ENCODE peak calls at places on chromosome 18, in five cellular contexts. One of them, this sample, is unnamed.

GRCh38 chr18:8337216-8337615 is 272.0 kb upstream of the RAB12 start:
- DNase-seq in lower lobe of right lung: no peak
- DNase-seq in AG10803: no peak
- DNase-seq in brain microvascular endothelial cell: peak; percentile 20
- DNase-seq in neural progenitor cell: no peak
- DNase-seq in this sample: no peak

GRCh38 chr18:11587846-11588245 is 21.6 kb upstream of the SLC35G4 start:
- DNase-seq in brain microvascular endothelial cell: no peak
- DNase-seq in lower lobe of right lung: no peak
- DNase-seq in AG10803: no peak
- DNase-seq in neural progenitor cell: no peak
- DNase-seq in this sample: no peak

GRCh38 chr18:1585881-1586488 is 681.3 kb downstream of the ADCYAP1 start:
- DNase-seq in neural progenitor cell: peak; percentile 50
- DNase-seq in AG10803: peak; percentile 25
- DNase-seq in lower lobe of right lung: no peak
- DNase-seq in brain microvascular endothelial cell: peak; percentile 3
- DNase-seq in this sample: peak; percentile 15

GRCh38 chr18:55256568-55257289 is 297.5 kb upstream of the CCDC68 start:
- DNase-seq in AG10803: peak; percentile 68
- DNase-seq in lower lobe of right lung: no peak
- DNase-seq in brain microvascular endothelial cell: no peak
- DNase-seq in neural progenitor cell: no peak
- DNase-seq in this sample: no peak

GRCh38 chr18:23805898-23806297 is 116.6 kb downstream of the LAMA3 start:
- DNase-seq in neural progenitor cell: no peak
- DNase-seq in AG10803: peak; percentile 20
- DNase-seq in lower lobe of right lung: no peak
- DNase-seq in brain microvascular endothelial cell: peak; percentile 18
- DNase-seq in this sample: no peak

GRCh38 chr18:40056085-40056484 is 1898.9 kb upstream of the PIK3C3 start:
- DNase-seq in AG10803: no peak
- DNase-seq in lower lobe of right lung: no peak
- DNase-seq in brain microvascular endothelial cell: no peak
- DNase-seq in neural progenitor cell: no peak
- DNase-seq in this sample: no peak

GRCh38 chr18:76545433-76546281 is 50.6 kb upstream of the ZNF516 start:
- DNase-seq in lower lobe of right lung: no peak
- DNase-seq in AG10803: peak; percentile 41
- DNase-seq in brain microvascular endothelial cell: no peak
- DNase-seq in neural progenitor cell: peak; percentile 33
- DNase-seq in this sample: no peak

GRCh38 chr18:31929273-31929672 is 13.7 kb downstream of the TRAPPC8 start:
- DNase-seq in lower lobe of right lung: no peak
- DNase-seq in AG10803: no peak
- DNase-seq in brain microvascular endothelial cell: no peak
- DNase-seq in neural progenitor cell: no peak
- DNase-seq in this sample: no peak

GRCh38 chr18:12038082-12038660 is 55.5 kb upstream of the ANKRD62 start:
- DNase-seq in lower lobe of right lung: no peak
- DNase-seq in AG10803: no peak
- DNase-seq in brain microvascular endothelial cell: no peak
- DNase-seq in neural progenitor cell: peak; percentile 54
- DNase-seq in this sample: no peak

GRCh38 chr18:4400911-4401310 is 54.2 kb downstream of the DLGAP1 start:
- DNase-seq in neural progenitor cell: no peak
- DNase-seq in AG10803: no peak
- DNase-seq in brain microvascular endothelial cell: no peak
- DNase-seq in lower lobe of right lung: no peak
- DNase-seq in this sample: no peak

GRCh38 chr18:55324166-55324565 is 263.8 kb downstream of the TCF4 start:
- DNase-seq in AG10803: no peak
- DNase-seq in lower lobe of right lung: no peak
- DNase-seq in neural progenitor cell: no peak
- DNase-seq in brain microvascular endothelial cell: no peak
- DNase-seq in this sample: no peak

GRCh38 chr18:28792404-28793103 is 615.6 kb upstream of the CDH2 start:
- DNase-seq in neural progenitor cell: no peak
- DNase-seq in lower lobe of right lung: no peak
- DNase-seq in brain microvascular endothelial cell: no peak
- DNase-seq in AG10803: no peak
- DNase-seq in this sample: no peak

GRCh38 chr18:8073167-8073566 is 506.1 kb downstream of the PTPRM start:
- DNase-seq in neural progenitor cell: no peak
- DNase-seq in lower lobe of right lung: no peak
- DNase-seq in brain microvascular endothelial cell: no peak
- DNase-seq in AG10803: no peak
- DNase-seq in this sample: no peak

GRCh38 chr18:61419763-61420162 is 86.5 kb downstream of the CDH20 start:
- DNase-seq in neural progenitor cell: no peak
- DNase-seq in brain microvascular endothelial cell: no peak
- DNase-seq in AG10803: no peak
- DNase-seq in lower lobe of right lung: no peak
- DNase-seq in this sample: no peak

GRCh38 chr18:50358844-50359243 is 16.0 kb upstream of the SKA1 start:
- DNase-seq in brain microvascular endothelial cell: no peak
- DNase-seq in AG10803: no peak
- DNase-seq in lower lobe of right lung: no peak
- DNase-seq in neural progenitor cell: no peak
- DNase-seq in this sample: no peak

GRCh38 chr18:50350699-50351098 is 24.1 kb upstream of the SKA1 start:
- DNase-seq in AG10803: no peak
- DNase-seq in brain microvascular endothelial cell: no peak
- DNase-seq in lower lobe of right lung: no peak
- DNase-seq in neural progenitor cell: no peak
- DNase-seq in this sample: no peak

GRCh38 chr18:50359806-50360205 is 15.0 kb upstream of the SKA1 start:
- DNase-seq in lower lobe of right lung: no peak
- DNase-seq in AG10803: no peak
- DNase-seq in brain microvascular endothelial cell: no peak
- DNase-seq in neural progenitor cell: no peak
- DNase-seq in this sample: no peak

GRCh38 chr18:50356036-50356945 is 18.6 kb upstream of the SKA1 start:
- DNase-seq in brain microvascular endothelial cell: peak; percentile 1
- DNase-seq in lower lobe of right lung: no peak
- DNase-seq in neural progenitor cell: no peak
- DNase-seq in AG10803: peak; percentile 8
- DNase-seq in this sample: no peak
- TF ChIP-seq CTCF in brain microvascular endothelial cell: peak; percentile 44
- TF ChIP-seq CTCF in lower lobe of right lung: no peak
- TF ChIP-seq CTCF in neural progenitor cell: no peak
- TF ChIP-seq CTCF in AG10803: peak; percentile 23
- TF ChIP-seq CTCF in this sample: peak; percentile 9

DNA sequence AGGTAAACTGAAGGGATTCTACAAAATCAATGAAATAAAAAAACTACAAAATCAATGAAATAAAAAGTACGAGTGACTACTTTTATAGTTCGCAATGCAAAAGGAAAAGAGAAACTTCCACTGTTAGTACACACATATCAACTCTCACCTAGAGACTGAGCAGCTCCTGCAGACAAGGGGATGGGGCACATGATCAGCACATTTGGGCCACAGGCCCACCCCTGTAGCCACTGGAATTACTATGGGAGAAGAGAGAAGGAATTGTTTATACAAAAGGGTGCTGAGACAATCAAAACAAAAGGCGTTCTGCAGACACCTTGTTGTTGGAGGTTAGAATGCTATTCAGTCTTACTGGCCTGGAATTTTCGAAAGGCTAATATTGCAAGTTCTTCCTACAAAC is 34.7 kb upstream of the CD226 start:
- DNase-seq in neural progenitor cell: peak; percentile 44
- DNase-seq in brain microvascular endothelial cell: no peak
- DNase-seq in lower lobe of right lung: no peak
- DNase-seq in AG10803: no peak
- DNase-seq in this sample: no peak
- H3K4me3 ChIP-seq in neural progenitor cell: no peak overlapping the region
- H3K4me3 ChIP-seq in brain microvascular endothelial cell: no peak overlapping the region
- H3K4me3 ChIP-seq in lower lobe of right lung: no peak overlapping the region
- H3K4me3 ChIP-seq in AG10803: no peak overlapping the region
- H3K4me3 ChIP-seq in this sample: no peak overlapping the region

GRCh38 chr18:63422862-63423304 is 607 bp upstream of the VPS4B start:
- DNase-seq in brain microvascular endothelial cell: no peak
- DNase-seq in lower lobe of right lung: peak; percentile 65
- DNase-seq in neural progenitor cell: no peak
- DNase-seq in AG10803: no peak
- DNase-seq in this sample: no peak
- TF ChIP-seq CTCF in brain microvascular endothelial cell: peak; percentile 9
- TF ChIP-seq CTCF in lower lobe of right lung: no peak
- TF ChIP-seq CTCF in neural progenitor cell: peak; percentile 35
- TF ChIP-seq CTCF in AG10803: no peak
- TF ChIP-seq CTCF in this sample: no peak

GRCh38 chr18:48831113-48831759 is 119.5 kb downstream of the SMAD7 start:
- DNase-seq in lower lobe of right lung: peak; percentile 34
- DNase-seq in neural progenitor cell: no peak
- DNase-seq in AG10803: no peak
- DNase-seq in brain microvascular endothelial cell: no peak
- DNase-seq in this sample: no peak
- H3K4me3 ChIP-seq in lower lobe of right lung: no peak overlapping the region
- H3K4me3 ChIP-seq in neural progenitor cell: no peak overlapping the region
- H3K4me3 ChIP-seq in AG10803: no peak overlapping the region
- H3K4me3 ChIP-seq in brain microvascular endothelial cell: no peak overlapping the region
- H3K4me3 ChIP-seq in this sample: no peak overlapping the region